ENCODE peak calls at places on chromosome 7, in eight cellular contexts. One of them, this sample, is unnamed.

GRCh38 chr7:120828528-120828927 is 29.4 kb downstream of the TSPAN12 start:
- DNase-seq in CD8-positive, alpha-beta memory T cell: no peak
- DNase-seq in neuronal stem cell: no peak
- DNase-seq in ascending aorta: no peak
- DNase-seq in Caco-2: no peak
- DNase-seq in mucosa of descending colon: no peak
- DNase-seq in heart left ventricle: no peak
- DNase-seq in right atrium auricular region: no peak
- DNase-seq in this sample: no peak

GRCh38 chr7:120852700-120853099 is 5.2 kb downstream of the TSPAN12 start:
- DNase-seq in right atrium auricular region: no peak
- DNase-seq in Caco-2: no peak
- DNase-seq in ascending aorta: no peak
- DNase-seq in neuronal stem cell: no peak
- DNase-seq in CD8-positive, alpha-beta memory T cell: no peak
- DNase-seq in heart left ventricle: no peak
- DNase-seq in mucosa of descending colon: no peak
- DNase-seq in this sample: no peak

GRCh38 chr7:103432713-103433112 is 13.3 kb downstream of the SLC26A5 start:
- DNase-seq in ascending aorta: no peak
- DNase-seq in neuronal stem cell: no peak
- DNase-seq in CD8-positive, alpha-beta memory T cell: no peak
- DNase-seq in mucosa of descending colon: no peak
- DNase-seq in right atrium auricular region: no peak
- DNase-seq in Caco-2: no peak
- DNase-seq in heart left ventricle: no peak
- DNase-seq in this sample: no peak

GRCh38 chr7:148264933-148265557 is 325.5 kb upstream of the C7orf33 start:
- DNase-seq in mucosa of descending colon: no peak
- DNase-seq in right atrium auricular region: no peak
- DNase-seq in ascending aorta: no peak
- DNase-seq in Caco-2: no peak
- DNase-seq in CD8-positive, alpha-beta memory T cell: no peak
- DNase-seq in neuronal stem cell: no peak
- DNase-seq in heart left ventricle: no peak
- DNase-seq in this sample: no peak

GRCh38 chr7:104902183-104902582 is 111.8 kb upstream of the KMT2E start:
- DNase-seq in neuronal stem cell: no peak
- DNase-seq in heart left ventricle: no peak
- DNase-seq in Caco-2: no peak
- DNase-seq in ascending aorta: no peak
- DNase-seq in right atrium auricular region: no peak
- DNase-seq in CD8-positive, alpha-beta memory T cell: no peak
- DNase-seq in mucosa of descending colon: no peak
- DNase-seq in this sample: no peak

GRCh38 chr7:42869131-42870020 is 42.5 kb downstream of the C7orf25 start:
- DNase-seq in heart left ventricle: no peak
- DNase-seq in ascending aorta: no peak
- DNase-seq in right atrium auricular region: no peak
- DNase-seq in CD8-positive, alpha-beta memory T cell: no peak
- DNase-seq in mucosa of descending colon: no peak
- DNase-seq in neuronal stem cell: no peak
- DNase-seq in Caco-2: no peak
- DNase-seq in this sample: no peak

GRCh38 chr7:15839415-15840100 is 153.1 kb upstream of the MEOX2 start:
- DNase-seq in right atrium auricular region: peak; percentile 80
- DNase-seq in CD8-positive, alpha-beta memory T cell: no peak
- DNase-seq in heart left ventricle: peak; percentile 81
- DNase-seq in neuronal stem cell: peak; percentile 38
- DNase-seq in mucosa of descending colon: no peak
- DNase-seq in ascending aorta: peak; percentile 67
- DNase-seq in Caco-2: no peak
- DNase-seq in this sample: no peak

GRCh38 chr7:45654341-45654740 is 80.2 kb downstream of the ADCY1 start:
- DNase-seq in Caco-2: no peak
- DNase-seq in mucosa of descending colon: no peak
- DNase-seq in CD8-positive, alpha-beta memory T cell: no peak
- DNase-seq in heart left ventricle: no peak
- DNase-seq in ascending aorta: no peak
- DNase-seq in right atrium auricular region: no peak
- DNase-seq in neuronal stem cell: no peak
- DNase-seq in this sample: no peak

GRCh38 chr7:111168182-111168581 is 77.3 kb downstream of the LRRN3 start:
- DNase-seq in ascending aorta: no peak
- DNase-seq in mucosa of descending colon: no peak
- DNase-seq in Caco-2: no peak
- DNase-seq in right atrium auricular region: no peak
- DNase-seq in neuronal stem cell: no peak
- DNase-seq in CD8-positive, alpha-beta memory T cell: no peak
- DNase-seq in heart left ventricle: no peak
- DNase-seq in this sample: no peak

GRCh38 chr7:7254908-7255307 is 72.6 kb downstream of the C1GALT1 start:
- DNase-seq in right atrium auricular region: no peak
- DNase-seq in Caco-2: peak; percentile 53
- DNase-seq in mucosa of descending colon: no peak
- DNase-seq in neuronal stem cell: no peak
- DNase-seq in heart left ventricle: no peak
- DNase-seq in CD8-positive, alpha-beta memory T cell: no peak
- DNase-seq in ascending aorta: no peak
- DNase-seq in this sample: no peak

GRCh38 chr7:139949629-139950028 is 113.1 kb downstream of the PARP12 start:
- DNase-seq in heart left ventricle: no peak
- DNase-seq in mucosa of descending colon: no peak
- DNase-seq in right atrium auricular region: no peak
- DNase-seq in Caco-2: no peak
- DNase-seq in neuronal stem cell: no peak
- DNase-seq in CD8-positive, alpha-beta memory T cell: no peak
- DNase-seq in ascending aorta: no peak
- DNase-seq in this sample: no peak

GRCh38 chr7:29604052-29604451 is 40.4 kb downstream of the PRR15 start:
- DNase-seq in neuronal stem cell: no peak
- DNase-seq in Caco-2: no peak
- DNase-seq in ascending aorta: no peak
- DNase-seq in CD8-positive, alpha-beta memory T cell: no peak
- DNase-seq in heart left ventricle: no peak
- DNase-seq in mucosa of descending colon: no peak
- DNase-seq in right atrium auricular region: no peak
- DNase-seq in this sample: no peak

GRCh38 chr7:27300401-27300800 is 57.8 kb downstream of the EVX1 start:
- DNase-seq in CD8-positive, alpha-beta memory T cell: no peak
- DNase-seq in mucosa of descending colon: no peak
- DNase-seq in ascending aorta: no peak
- DNase-seq in neuronal stem cell: no peak
- DNase-seq in Caco-2: no peak
- DNase-seq in right atrium auricular region: no peak
- DNase-seq in heart left ventricle: no peak
- DNase-seq in this sample: no peak

GRCh38 chr7:78176186-78176585 is 377.6 kb downstream of the PHTF2 start:
- DNase-seq in CD8-positive, alpha-beta memory T cell: no peak
- DNase-seq in Caco-2: no peak
- DNase-seq in heart left ventricle: no peak
- DNase-seq in neuronal stem cell: no peak
- DNase-seq in mucosa of descending colon: no peak
- DNase-seq in right atrium auricular region: no peak
- DNase-seq in ascending aorta: no peak
- DNase-seq in this sample: no peak

GRCh38 chr7:12583181-12583580 is 12.7 kb downstream of the SCIN start:
- DNase-seq in ascending aorta: no peak
- DNase-seq in CD8-positive, alpha-beta memory T cell: no peak
- DNase-seq in mucosa of descending colon: no peak
- DNase-seq in neuronal stem cell: no peak
- DNase-seq in heart left ventricle: no peak
- DNase-seq in Caco-2: no peak
- DNase-seq in right atrium auricular region: no peak
- DNase-seq in this sample: no peak

GRCh38 chr7:27263781-27264180 is 21.2 kb downstream of the EVX1 start:
- DNase-seq in mucosa of descending colon: no peak
- DNase-seq in heart left ventricle: no peak
- DNase-seq in Caco-2: no peak
- DNase-seq in neuronal stem cell: no peak
- DNase-seq in ascending aorta: no peak
- DNase-seq in CD8-positive, alpha-beta memory T cell: no peak
- DNase-seq in right atrium auricular region: no peak
- DNase-seq in this sample: no peak

GRCh38 chr7:46257766-46258448 is 336.8 kb upstream of the IGFBP3 start:
- DNase-seq in Caco-2: no peak
- DNase-seq in CD8-positive, alpha-beta memory T cell: no peak
- DNase-seq in heart left ventricle: no peak
- DNase-seq in neuronal stem cell: no peak
- DNase-seq in mucosa of descending colon: no peak
- DNase-seq in right atrium auricular region: no peak
- DNase-seq in ascending aorta: no peak
- DNase-seq in this sample: no peak

GRCh38 chr7:158614695-158615094 is 27.1 kb upstream of the PTPRN2 start:
- DNase-seq in CD8-positive, alpha-beta memory T cell: no peak
- DNase-seq in neuronal stem cell: no peak
- DNase-seq in mucosa of descending colon: no peak
- DNase-seq in ascending aorta: no peak
- DNase-seq in Caco-2: no peak
- DNase-seq in right atrium auricular region: no peak
- DNase-seq in heart left ventricle: no peak
- DNase-seq in this sample: no peak

GRCh38 chr7:93558705-93559614 is 15.6 kb downstream of the CALCR start:
- DNase-seq in ascending aorta: no peak
- DNase-seq in heart left ventricle: no peak
- DNase-seq in mucosa of descending colon: no peak
- DNase-seq in CD8-positive, alpha-beta memory T cell: no peak
- DNase-seq in right atrium auricular region: no peak
- DNase-seq in Caco-2: no peak
- DNase-seq in neuronal stem cell: no peak
- DNase-seq in this sample: peak; percentile 45

GRCh38 chr7:17185690-17186070 is 112.8 kb upstream of the AHR start:
- DNase-seq in heart left ventricle: no peak
- DNase-seq in mucosa of descending colon: no peak
- DNase-seq in right atrium auricular region: no peak
- DNase-seq in CD8-positive, alpha-beta memory T cell: no peak
- DNase-seq in ascending aorta: no peak
- DNase-seq in neuronal stem cell: no peak
- DNase-seq in Caco-2: no peak
- DNase-seq in this sample: no peak

GRCh38 chr7:7554021-7554432 is 12.7 kb upstream of the MIOS start:
- DNase-seq in Caco-2: no peak
- DNase-seq in mucosa of descending colon: no peak
- DNase-seq in CD8-positive, alpha-beta memory T cell: no peak
- DNase-seq in heart left ventricle: no peak
- DNase-seq in ascending aorta: no peak
- DNase-seq in neuronal stem cell: no peak
- DNase-seq in right atrium auricular region: no peak
- DNase-seq in this sample: no peak

GRCh38 chr7:104982773-104983619 is 31.0 kb upstream of the KMT2E start:
- DNase-seq in neuronal stem cell: no peak
- DNase-seq in CD8-positive, alpha-beta memory T cell: no peak
- DNase-seq in right atrium auricular region: no peak
- DNase-seq in ascending aorta: no peak
- DNase-seq in mucosa of descending colon: no peak
- DNase-seq in heart left ventricle: no peak
- DNase-seq in Caco-2: no peak
- DNase-seq in this sample: no peak

GRCh38 chr7:134254311-134254710 is 62.4 kb downstream of the SLC35B4 start:
- DNase-seq in CD8-positive, alpha-beta memory T cell: no peak
- DNase-seq in ascending aorta: no peak
- DNase-seq in neuronal stem cell: no peak
- DNase-seq in mucosa of descending colon: no peak
- DNase-seq in heart left ventricle: no peak
- DNase-seq in Caco-2: no peak
- DNase-seq in right atrium auricular region: no peak
- DNase-seq in this sample: no peak

GRCh38 chr7:33998487-33998886 is 93.1 kb downstream of the BMPER start:
- DNase-seq in right atrium auricular region: peak; percentile 61
- DNase-seq in Caco-2: no peak
- DNase-seq in heart left ventricle: no peak
- DNase-seq in mucosa of descending colon: no peak
- DNase-seq in neuronal stem cell: no peak
- DNase-seq in ascending aorta: no peak
- DNase-seq in CD8-positive, alpha-beta memory T cell: no peak
- DNase-seq in this sample: no peak

GRCh38 chr7:6359742-6360141 is 87.3 kb upstream of the CYTH3 start:
- DNase-seq in mucosa of descending colon: no peak
- DNase-seq in right atrium auricular region: no peak
- DNase-seq in neuronal stem cell: no peak
- DNase-seq in Caco-2: no peak
- DNase-seq in CD8-positive, alpha-beta memory T cell: no peak
- DNase-seq in heart left ventricle: no peak
- DNase-seq in ascending aorta: no peak
- DNase-seq in this sample: no peak

GRCh38 chr7:48255046-48255445 is 83.8 kb downstream of the ABCA13 start:
- DNase-seq in CD8-positive, alpha-beta memory T cell: no peak
- DNase-seq in heart left ventricle: no peak
- DNase-seq in ascending aorta: no peak
- DNase-seq in right atrium auricular region: no peak
- DNase-seq in Caco-2: no peak
- DNase-seq in neuronal stem cell: no peak
- DNase-seq in mucosa of descending colon: no peak
- DNase-seq in this sample: no peak

GRCh38 chr7:133755922-133756321 is 371.2 kb upstream of the LRGUK start:
- DNase-seq in mucosa of descending colon: no peak
- DNase-seq in heart left ventricle: no peak
- DNase-seq in CD8-positive, alpha-beta memory T cell: no peak
- DNase-seq in Caco-2: no peak
- DNase-seq in neuronal stem cell: no peak
- DNase-seq in ascending aorta: no peak
- DNase-seq in right atrium auricular region: no peak
- DNase-seq in this sample: no peak

GRCh38 chr7:130888468-130888867 is 154.5 kb upstream of the KLF14 start:
- DNase-seq in heart left ventricle: no peak
- DNase-seq in right atrium auricular region: no peak
- DNase-seq in neuronal stem cell: no peak
- DNase-seq in Caco-2: no peak
- DNase-seq in ascending aorta: peak; percentile 28
- DNase-seq in mucosa of descending colon: no peak
- DNase-seq in CD8-positive, alpha-beta memory T cell: no peak
- DNase-seq in this sample: no peak
- H3K4me1 ChIP-seq in heart left ventricle: peaks cover 62% of the 10 kb centered on the region
- H3K4me1 ChIP-seq in right atrium auricular region: peaks cover 51% of the 10 kb centered on the region
- H3K4me1 ChIP-seq in neuronal stem cell: peaks cover 7% of the 10 kb centered on the region
- H3K4me1 ChIP-seq in Caco-2: peaks cover 18% of the 10 kb centered on the region
- H3K4me1 ChIP-seq in ascending aorta: peaks cover 45% of the 10 kb centered on the region
- H3K4me1 ChIP-seq in mucosa of descending colon: peaks cover 57% of the 10 kb centered on the region
- H3K4me1 ChIP-seq in CD8-positive, alpha-beta memory T cell: no peaks in the 10 kb centered on the region
- H3K4me1 ChIP-seq in this sample: peaks cover 84% of the 10 kb centered on the region

GRCh38 chr7:21142081-21142480 is 285.8 kb upstream of the SP4 start:
- DNase-seq in neuronal stem cell: no peak
- DNase-seq in mucosa of descending colon: no peak
- DNase-seq in right atrium auricular region: no peak
- DNase-seq in Caco-2: no peak
- DNase-seq in ascending aorta: no peak
- DNase-seq in heart left ventricle: no peak
- DNase-seq in CD8-positive, alpha-beta memory T cell: no peak
- DNase-seq in this sample: no peak
- H3K4me1 ChIP-seq in neuronal stem cell: peaks cover 4% of the 10 kb centered on the region
- H3K4me1 ChIP-seq in mucosa of descending colon: no peaks in the 10 kb centered on the region
- H3K4me1 ChIP-seq in right atrium auricular region: no peaks in the 10 kb centered on the region
- H3K4me1 ChIP-seq in Caco-2: no peaks in the 10 kb centered on the region
- H3K4me1 ChIP-seq in ascending aorta: no peaks in the 10 kb centered on the region
- H3K4me1 ChIP-seq in heart left ventricle: no peaks in the 10 kb centered on the region
- H3K4me1 ChIP-seq in CD8-positive, alpha-beta memory T cell: no peaks in the 10 kb centered on the region
- H3K4me1 ChIP-seq in this sample: no peaks in the 10 kb centered on the region

GRCh38 chr7:138208864-138209263 is 132.6 kb downstream of the AKR1D1 start:
- DNase-seq in neuronal stem cell: no peak
- DNase-seq in Caco-2: no peak
- DNase-seq in mucosa of descending colon: no peak
- DNase-seq in ascending aorta: no peak
- DNase-seq in right atrium auricular region: no peak
- DNase-seq in CD8-positive, alpha-beta memory T cell: no peak
- DNase-seq in heart left ventricle: no peak
- DNase-seq in this sample: no peak
- H3K4me1 ChIP-seq in neuronal stem cell: peaks cover 11% of the 10 kb centered on the region
- H3K4me1 ChIP-seq in Caco-2: peaks cover 18% of the 10 kb centered on the region
- H3K4me1 ChIP-seq in mucosa of descending colon: no peaks in the 10 kb centered on the region
- H3K4me1 ChIP-seq in ascending aorta: no peaks in the 10 kb centered on the region
- H3K4me1 ChIP-seq in right atrium auricular region: no peaks in the 10 kb centered on the region
- H3K4me1 ChIP-seq in CD8-positive, alpha-beta memory T cell: no peaks in the 10 kb centered on the region
- H3K4me1 ChIP-seq in heart left ventricle: no peaks in the 10 kb centered on the region
- H3K4me1 ChIP-seq in this sample: no peaks in the 10 kb centered on the region

GRCh38 chr7:69602522-69602921 is 4.2 kb downstream of the AUTS2 start:
- DNase-seq in CD8-positive, alpha-beta memory T cell: no peak
- DNase-seq in ascending aorta: no peak
- DNase-seq in heart left ventricle: no peak
- DNase-seq in right atrium auricular region: no peak
- DNase-seq in mucosa of descending colon: no peak
- DNase-seq in neuronal stem cell: no peak
- DNase-seq in Caco-2: no peak
- DNase-seq in this sample: no peak
- H3K4me1 ChIP-seq in CD8-positive, alpha-beta memory T cell: peaks cover 28% of the 10 kb centered on the region
- H3K4me1 ChIP-seq in ascending aorta: peaks cover 9% of the 10 kb centered on the region
- H3K4me1 ChIP-seq in heart left ventricle: peaks cover 17% of the 10 kb centered on the region
- H3K4me1 ChIP-seq in right atrium auricular region: peaks cover 33% of the 10 kb centered on the region
- H3K4me1 ChIP-seq in mucosa of descending colon: peaks cover 15% of the 10 kb centered on the region
- H3K4me1 ChIP-seq in neuronal stem cell: peaks cover 4% of the 10 kb centered on the region
- H3K4me1 ChIP-seq in Caco-2: peaks cover 6% of the 10 kb centered on the region
- H3K4me1 ChIP-seq in this sample: no peaks in the 10 kb centered on the region

This sample was measured in RWPE2.